ENCODE peak calls at places on chromosomes 5 and 9, in six cellular contexts. Q, I, X, J, N and E are unnamed samples.

GRCh38 chr5:112366987-112367386 is 52.1 kb downstream of the EPB41L4A start:
- DNase-seq in Q (no peak), X (peak; percentile 26), I (peak; percentile 20), N (peak; percentile 27), J (peak; percentile 16), E (no peak)

GRCh38 chr9:94804917-94805544 is 78.5 kb downstream of the AOPEP start:
- DNase-seq in J (no peak), X (no peak), I (no peak), Q (no peak), N (no peak), E (no peak)

GRCh38 chr5:150481972-150482406 is 25.9 kb upstream of the NDST1 start:
- DNase-seq in Q (no peak), J (peak; percentile 84), N (no peak), I (no peak), X (no peak), E (no peak)

GRCh38 chr9:7328453-7328852 is 471.1 kb downstream of the DMAC1 start:
- DNase-seq in N (no peak), J (no peak), Q (no peak), I (peak; percentile 11), X (no peak), E (no peak)

GRCh38 chr5:59829389-59829788 is 64.1 kb downstream of the PDE4D start:
- DNase-seq in N (no peak), Q (no peak), I (no peak), X (no peak), J (no peak), E (no peak)

GRCh38 chr5:135246923-135247795 is 151.9 kb downstream of the MACROH2A1 start:
- DNase-seq in J (peak; percentile 64), Q (no peak), X (peak; percentile 79), N (no peak), I (no peak), E (peak; percentile 38)

GRCh38 chr9:128920381-128921058 is at the start of gene PHYHD1:
- DNase-seq in J (no peak), N (no peak), I (no peak), X (no peak), Q (no peak), E (no peak)

GRCh38 chr5:10501554-10502075 is 59.9 kb downstream of the ROPN1L start:
- DNase-seq in Q (no peak), J (no peak), N (no peak), X (no peak), I (no peak), E (no peak)

GRCh38 chr5:146745937-146746577 is 132.5 kb downstream of the PPP2R2B start:
- DNase-seq in Q (no peak), I (no peak), N (no peak), X (no peak), J (no peak), E (no peak)

GRCh38 chr5:140868721-140869554 is at the start of gene PCDHA11:
- DNase-seq in X (peak; percentile 8), J (no peak), I (peak; percentile 45), Q (no peak), N (no peak), E (no peak)

GRCh38 chr9:136267261-136268111 is 21.9 kb upstream of the QSOX2 start:
- DNase-seq in I (peak; percentile 54), Q (no peak), X (peak; percentile 56), J (peak; percentile 100), N (peak; percentile 100), E (no peak)

GRCh38 chr5:1865486-1865885 is 17.2 kb downstream of the IRX4 start:
- DNase-seq in X (no peak), J (no peak), N (no peak), I (no peak), Q (no peak), E (no peak)

GRCh38 chr5:82234880-82235279 is 43.3 kb downstream of the RPS23 start:
- DNase-seq in N (no peak), Q (no peak), I (no peak), X (no peak), J (no peak), E (no peak)

GRCh38 chr5:82593481-82593880 is 315.3 kb upstream of the RPS23 start:
- DNase-seq in X (no peak), N (no peak), I (no peak), Q (no peak), J (no peak), E (no peak)

GRCh38 chr5:72842816-72843215 is 26.4 kb downstream of the TNPO1 start:
- DNase-seq in X (peak; percentile 32), J (no peak), Q (no peak), N (no peak), I (no peak), E (peak; percentile 73)

GRCh38 chr5:178626484-178627258 is at the start of gene CLK4:
- DNase-seq in N (peak; percentile 97), Q (peak; percentile 71), I (peak; percentile 78), J (peak; percentile 98), X (peak; percentile 88), E (peak; percentile 68)

GRCh38 chr5:115815693-115816225 is 700 bp downstream of the CDO1 start:
- DNase-seq in X (no peak), J (no peak), Q (no peak), I (no peak), N (peak; percentile 67), E (no peak)

GRCh38 chr5:169964247-169964646 is 16.0 kb downstream of the INSYN2B start:
- DNase-seq in N (no peak), X (no peak), Q (no peak), J (no peak), I (no peak), E (no peak)

GRCh38 chr5:103498211-103498610 is 64.4 kb downstream of the NUDT12 start:
- DNase-seq in J (no peak), Q (no peak), N (no peak), I (no peak), X (no peak), E (no peak)

GRCh38 chr9:114691046-114691955 is 9.3 kb upstream of the TEX48 start:
- DNase-seq in J (no peak), N (no peak), I (no peak), Q (peak; percentile 36), X (peak; percentile 85), E (peak; percentile 78)

GRCh38 chr5:122880749-122881148 is 35.3 kb downstream of the SNX24 start:
- DNase-seq in I (no peak), J (no peak), X (no peak), N (peak; percentile 51), Q (peak; percentile 26), E (no peak)

GRCh38 chr9:36985769-36986547 is 48.1 kb downstream of the PAX5 start:
- DNase-seq in N (peak; percentile 72), J (no peak), Q (no peak), X (no peak), I (no peak), E (no peak)

GRCh38 chr5:139768802-139769465 is 26.7 kb upstream of the PSD2 start:
- DNase-seq in N (no peak), X (no peak), Q (no peak), J (no peak), I (no peak), E (no peak)

GRCh38 chr5:97208714-97209113 is 25.7 kb upstream of the RIOK2 start:
- DNase-seq in X (no peak), N (no peak), I (no peak), J (no peak), Q (no peak), E (no peak)

GRCh38 chr5:175288048-175288621 is 155.8 kb downstream of the DRD1 start:
- DNase-seq in X (peak; percentile 23), I (no peak), N (no peak), J (no peak), Q (no peak), E (no peak)

DNA sequence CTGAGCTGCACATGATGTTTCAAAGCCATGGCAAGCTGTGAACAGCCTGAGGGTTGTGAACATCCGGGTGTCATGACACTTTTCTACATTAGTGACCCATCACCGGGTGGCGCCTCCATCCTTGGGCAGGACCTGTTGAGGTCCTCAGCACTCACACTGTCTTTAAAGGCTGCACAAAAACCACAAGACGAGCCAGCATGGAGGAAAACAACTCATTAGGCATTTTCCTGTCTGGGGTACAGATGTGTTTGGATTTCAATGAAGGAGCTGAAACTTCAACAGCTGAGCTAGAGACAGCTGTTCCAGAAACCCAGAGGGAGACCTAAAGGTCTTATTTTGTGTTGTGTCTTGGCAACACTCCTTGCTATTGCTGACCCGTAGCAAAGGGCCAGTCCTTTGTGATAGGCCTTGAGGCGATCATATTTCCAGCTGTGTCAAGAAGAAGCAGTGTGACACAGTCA is 151.9 kb upstream of the VLDLR start:
- DNase-seq in X (no peak), Q (peak; percentile 7), I (no peak), N (peak; percentile 12), J (no peak), E (no peak)
- TF ChIP-seq SIN3A in X (no peak), Q (no peak), I (no peak), N (no peak), J (no peak), E (no peak)

GRCh38 chr5:55538621-55539020 is 3.9 kb upstream of the PLPP1 start:
- DNase-seq in N (no peak), X (no peak), Q (peak; percentile 33), J (no peak), I (no peak), E (no peak)

GRCh38 chr5:55533806-55534435 is 843 bp downstream of the PLPP1 start:
- DNase-seq in J (no peak), Q (peak; percentile 9), I (peak; percentile 54), X (no peak), N (peak; percentile 81), E (no peak)

GRCh38 chr5:55530669-55531068 is 4.1 kb downstream of the PLPP1 start:
- DNase-seq in I (no peak), J (no peak), Q (no peak), N (no peak), X (no peak), E (no peak)

GRCh38 chr5:55535199-55535905 is 588 bp upstream of the PLPP1 start:
- DNase-seq in J (no peak), Q (no peak), N (no peak), X (no peak), I (no peak), E (no peak)

GRCh38 chr5:55534436-55535198 is at the start of gene PLPP1:
- DNase-seq in N (peak; percentile 98), I (peak; percentile 65), Q (peak; percentile 38), J (peak; percentile 96), X (peak; percentile 56), E (no peak)
- TF ChIP-seq POLR2AphosphoS5 in N (peak; percentile 90), I (peak; percentile 56), Q (peak; percentile 28), J (no peak), X (peak; percentile 60), E (peak; percentile 88)

GRCh38 chr9:5479994-5480694 is 29.8 kb downstream of the CD274 start:
- DNase-seq in N (no peak), Q (no peak), J (no peak), I (no peak), X (no peak), E (no peak)
- TF ChIP-seq REST in N (no peak), Q (no peak), J (no peak), I (no peak), X (no peak), E (no peak)

GRCh38 chr9:127212453-127212852 is 52.1 kb upstream of the GARNL3 start:
- DNase-seq in I (no peak), X (no peak), J (no peak), Q (no peak), N (no peak), E (no peak)

GRCh38 chr9:127213859-127214258 is 50.7 kb upstream of the GARNL3 start:
- DNase-seq in I (no peak), J (no peak), X (no peak), Q (no peak), N (no peak), E (no peak)

GRCh38 chr9:127209948-127210621 is 54.5 kb upstream of the GARNL3 start:
- DNase-seq in I (no peak), N (no peak), X (no peak), J (no peak), Q (no peak), E (no peak)

GRCh38 chr9:127210851-127211730 is 53.5 kb upstream of the GARNL3 start:
- DNase-seq in X (no peak), Q (no peak), I (no peak), N (no peak), J (no peak), E (no peak)

GRCh38 chr9:127211983-127212382 is 52.6 kb upstream of the GARNL3 start:
- DNase-seq in X (no peak), I (no peak), N (no peak), Q (no peak), J (no peak), E (no peak)
- TF ChIP-seq SIN3A in X (no peak), I (no peak), N (no peak), Q (no peak), J (no peak), E (no peak)